ENCODE peak calls at places on chromosome 15, in six cellular contexts. E is T-cell, R is aorta, C is GM04504, X is choroid plexus epithelial cell, O is mucosa of gallbladder. T is an unnamed sample.

GRCh38 chr15:22979699-22980188 is 424 bp downstream of the CYFIP1 start:
- DNase-seq in E (peak), R (peak), C (no peak), X (peak), O (no peak), T (no peak)

GRCh38 chr15:39770748-39771689 is 11.6 kb downstream of the FSIP1 start:
- DNase-seq in E (no peak), R (no peak), C (peak), X (peak), O (no peak), T (no peak)

GRCh38 chr15:65055201-65055870 is 10.1 kb downstream of the SLC51B start:
- DNase-seq in E (no peak), R (peak), C (no peak), X (peak), O (peak), T (peak)

GRCh38 chr15:75430259-75430658 is 21.2 kb downstream of the SIN3A start:
- DNase-seq in E (no peak), R (no peak), C (no peak), X (no peak), O (no peak), T (no peak)

GRCh38 chr15:47514251-47514652 is 203.1 kb upstream of the SEMA6D start:
- DNase-seq in E (no peak), R (no peak), C (no peak), X (peak), O (no peak), T (no peak)

GRCh38 chr15:70923311-70924080 is 30.9 kb downstream of the LRRC49 start:
- DNase-seq in E (no peak), R (no peak), C (no peak), X (peak), O (no peak), T (no peak)

GRCh38 chr15:50116477-50116876 is 2.6 kb downstream of the ATP8B4 start:
- DNase-seq in E (no peak), R (no peak), C (no peak), X (peak), O (no peak), T (peak)

GRCh38 chr15:84653584-84653909 is 536 bp downstream of the WDR73 start:
- DNase-seq in E (no peak), R (no peak), C (no peak), X (no peak), O (no peak), T (no peak)

GRCh38 chr15:101578443-101578894 is 73.7 kb downstream of the TM2D3 start:
- DNase-seq in E (no peak), R (no peak), C (peak), X (peak), O (peak), T (no peak)

GRCh38 chr15:41096178-41096577 is 19.9 kb downstream of the INO80 start:
- DNase-seq in E (no peak), R (no peak), C (no peak), X (no peak), O (no peak), T (no peak)

GRCh38 chr15:31325432-31325975 is 1.1 kb upstream of the KLF13 start:
- DNase-seq in E (no peak), R (peak), C (no peak), X (peak), O (no peak), T (no peak)

GRCh38 chr15:31504462-31504839 is 177.8 kb downstream of the KLF13 start:
- DNase-seq in E (no peak), R (no peak), C (no peak), X (no peak), O (peak), T (no peak)

GRCh38 chr15:81115054-81115939 is 18.8 kb upstream of the CFAP161 start:
- DNase-seq in E (no peak), R (no peak), C (no peak), X (no peak), O (no peak), T (no peak)

GRCh38 chr15:31486506-31486905 is 159.9 kb downstream of the KLF13 start:
- DNase-seq in E (no peak), R (no peak), C (no peak), X (no peak), O (no peak), T (no peak)

GRCh38 chr15:48472756-48473155 is 141.5 kb downstream of the DUT start:
- DNase-seq in E (no peak), R (no peak), C (peak), X (peak), O (no peak), T (no peak)

GRCh38 chr15:26394801-26395200 is 378.1 kb downstream of the GABRB3 start:
- DNase-seq in E (no peak), R (no peak), C (no peak), X (no peak), O (no peak), T (no peak)

GRCh38 chr15:63212050-63212973 is 22.9 kb downstream of the RAB8B start:
- DNase-seq in E (no peak), R (no peak), C (peak), X (peak), O (no peak), T (no peak)

T was measured in Caki2.